ENCODE peak calls at places on chromosome 10, in eight cellular contexts. V, S, D, M, U, R, A and Q are unnamed samples.

GRCh38 chr10:127345231-127345965 is 149.0 kb upstream of the INSYN2A start:
- DNase-seq in V (no peak), S (no peak), D (no peak), M (no peak), U (no peak), R (no peak), A (peak; percentile 9), Q (no peak)

GRCh38 chr10:132901351-132901750 is 41.0 kb downstream of the CFAP46 start:
- DNase-seq in V (no peak), S (no peak), D (no peak), M (no peak), U (no peak), R (no peak), A (no peak), Q (no peak)

GRCh38 chr10:62616885-62617635 is 187.5 kb upstream of the ADO start:
- DNase-seq in V (no peak), S (no peak), D (no peak), M (no peak), U (no peak), R (no peak), A (no peak), Q (no peak)

GRCh38 chr10:104028146-104028545 is 57.5 kb downstream of the COL17A1 start:
- DNase-seq in V (peak; percentile 41), S (no peak), D (no peak), M (peak; percentile 34), U (peak; percentile 10), R (peak; percentile 59), A (no peak), Q (no peak)

GRCh38 chr10:12771956-12772355 is 229.6 kb downstream of the CCDC3 start:
- DNase-seq in V (no peak), S (no peak), D (no peak), M (no peak), U (no peak), R (no peak), A (no peak), Q (no peak)

GRCh38 chr10:115937756-115938032 is 335.3 kb downstream of the GFRA1 start:
- DNase-seq in V (no peak), S (no peak), D (no peak), M (no peak), U (no peak), R (no peak), A (peak; percentile 25), Q (no peak)

GRCh38 chr10:107727762-107728317 is 563.3 kb upstream of the SORCS1 start:
- DNase-seq in V (no peak), S (no peak), D (no peak), M (peak; percentile 3), U (peak; percentile 63), R (no peak), A (peak; percentile 1), Q (no peak)

GRCh38 chr10:36280396-36280795 is 638.3 kb upstream of the FZD8 start:
- DNase-seq in V (no peak), S (no peak), D (no peak), M (peak; percentile 39), U (peak; percentile 61), R (no peak), A (no peak), Q (no peak)

GRCh38 chr10:60295028-60295937 is 94.4 kb downstream of the ANK3 start:
- DNase-seq in V (no peak), S (no peak), D (no peak), M (no peak), U (no peak), R (no peak), A (no peak), Q (no peak)

GRCh38 chr10:31209523-31209922 is 109.5 kb upstream of the ZEB1 start:
- DNase-seq in V (no peak), S (no peak), D (no peak), M (no peak), U (no peak), R (no peak), A (no peak), Q (no peak)

GRCh38 chr10:30098624-30099023 is 39.2 kb upstream of the JCAD start:
- DNase-seq in V (no peak), S (no peak), D (no peak), M (peak; percentile 86), U (peak; percentile 93), R (peak; percentile 12), A (no peak), Q (no peak)

GRCh38 chr10:112585052-112585451 is 138.0 kb downstream of the VTI1A start:
- DNase-seq in V (no peak), S (no peak), D (no peak), M (peak; percentile 56), U (peak; percentile 15), R (peak; percentile 59), A (no peak), Q (no peak)

GRCh38 chr10:124902462-124902861 is 39.5 kb upstream of the ZRANB1 start:
- DNase-seq in V (no peak), S (no peak), D (no peak), M (no peak), U (no peak), R (no peak), A (no peak), Q (no peak)

GRCh38 chr10:47370878-47371277 is 13.2 kb downstream of the ZNF488 start:
- DNase-seq in V (no peak), S (no peak), D (no peak), M (no peak), U (no peak), R (no peak), A (no peak), Q (no peak)

GRCh38 chr10:22372922-22373321 is 27.6 kb downstream of the SPAG6 start:
- DNase-seq in V (no peak), S (no peak), D (no peak), M (peak; percentile 0), U (no peak), R (no peak), A (no peak), Q (no peak)

GRCh38 chr10:58637372-58637771 is 124.7 kb downstream of the BICC1 start:
- DNase-seq in V (no peak), S (no peak), D (no peak), M (no peak), U (no peak), R (peak; percentile 71), A (no peak), Q (peak; percentile 85)

GRCh38 chr10:114359041-114359952 is 45.0 kb downstream of the AFAP1L2 start:
- DNase-seq in V (no peak), S (no peak), D (no peak), M (peak; percentile 65), U (no peak), R (peak; percentile 48), A (no peak), Q (no peak)

GRCh38 chr10:11875499-11876281 is 52.5 kb downstream of the PROSER2 start:
- DNase-seq in V (no peak), S (no peak), D (no peak), M (peak; percentile 91), U (peak; percentile 94), R (peak; percentile 98), A (no peak), Q (peak; percentile 98)

GRCh38 chr10:70584366-70584765 is 18.2 kb downstream of the PRF1 start:
- DNase-seq in V (no peak), S (no peak), D (no peak), M (no peak), U (no peak), R (no peak), A (no peak), Q (no peak)

GRCh38 chr10:106559442-106559841 is 605.1 kb downstream of the SORCS1 start:
- DNase-seq in V (no peak), S (no peak), D (no peak), M (peak; percentile 93), U (peak; percentile 79), R (no peak), A (no peak), Q (no peak)

GRCh38 chr10:35394411-35394851 is 58.1 kb downstream of the CCNY start:
- DNase-seq in V (no peak), S (no peak), D (no peak), M (no peak), U (no peak), R (no peak), A (no peak), Q (no peak)

GRCh38 chr10:121988361-121989324 is at the start of gene TACC2:
- DNase-seq in V (peak; percentile 69), S (no peak), D (no peak), M (no peak), U (no peak), R (no peak), A (no peak), Q (peak; percentile 46)

GRCh38 chr10:75002351-75002725 is 109.1 kb upstream of the SAMD8 start:
- DNase-seq in V (no peak), S (no peak), D (no peak), M (no peak), U (no peak), R (no peak), A (no peak), Q (no peak)

GRCh38 chr10:132169031-132169765 is 17.6 kb upstream of the DPYSL4 start:
- DNase-seq in V (no peak), S (no peak), D (no peak), M (no peak), U (no peak), R (no peak), A (no peak), Q (no peak)

GRCh38 chr10:31770307-31770902 is 158.2 kb downstream of the ARHGAP12 start:
- DNase-seq in V (peak; percentile 19), S (peak; percentile 57), D (no peak), M (peak; percentile 34), U (peak; percentile 35), R (no peak), A (no peak), Q (peak; percentile 68)

GRCh38 chr10:30831876-30832726 is 199.6 kb downstream of the ZNF438 start:
- DNase-seq in V (no peak), S (no peak), D (no peak), M (no peak), U (no peak), R (no peak), A (peak; percentile 3), Q (no peak)

GRCh38 chr10:100890696-100891271 is 22.0 kb upstream of the SLF2 start:
- DNase-seq in V (no peak), S (no peak), D (no peak), M (peak; percentile 99), U (peak; percentile 99), R (peak; percentile 74), A (no peak), Q (no peak)

GRCh38 chr10:29409241-29410051 is 120.6 kb downstream of the LYZL1 start:
- DNase-seq in V (peak; percentile 76), S (peak; percentile 23), D (no peak), M (peak; percentile 73), U (peak; percentile 40), R (peak; percentile 79), A (peak; percentile 24), Q (peak; percentile 83)

GRCh38 chr10:69356187-69356586 is 60.5 kb downstream of the TACR2 start:
- DNase-seq in V (no peak), S (no peak), D (no peak), M (no peak), U (no peak), R (no peak), A (no peak), Q (no peak)

GRCh38 chr10:91689731-91690168 is 56.9 kb upstream of the PPP1R3C start:
- DNase-seq in V (no peak), S (no peak), D (no peak), M (peak; percentile 67), U (peak; percentile 59), R (no peak), A (no peak), Q (no peak)

GRCh38 chr10:93357680-93358079 is 124.5 kb downstream of the MYOF start:
- DNase-seq in V (no peak), S (no peak), D (no peak), M (peak; percentile 46), U (peak; percentile 31), R (peak; percentile 59), A (peak; percentile 5), Q (peak; percentile 13)

GRCh38 chr10:77824893-77825292 is 101.7 kb downstream of the DLG5 start:
- DNase-seq in V (no peak), S (no peak), D (no peak), M (no peak), U (no peak), R (no peak), A (no peak), Q (no peak)

GRCh38 chr10:5361966-5362365 is 2.8 kb upstream of the UCN3 start:
- DNase-seq in V (no peak), S (no peak), D (no peak), M (no peak), U (no peak), R (no peak), A (no peak), Q (no peak)

GRCh38 chr10:124429576-124429975 is 10.9 kb upstream of the OAT start:
- DNase-seq in V (no peak), S (no peak), D (no peak), M (no peak), U (no peak), R (no peak), A (no peak), Q (no peak)